ENCODE peak calls at places on chromosomes 16 and 17, in four cellular contexts. I, N, Q and L are unnamed samples.

GRCh38 chr16:67922740-67923139 is 8.9 kb downstream of the CTRL start:
- DNase-seq in I (no peak), Q (no peak), N (no peak), L (no peak)

GRCh38 chr17:787641-788221 is 5.6 kb downstream of the MRM3 start:
- DNase-seq in N (no peak), I (no peak), Q (no peak), L (no peak)

GRCh38 chr16:7449306-7449705 is 116.7 kb downstream of the RBFOX1 start:
- DNase-seq in I (no peak), N (no peak), Q (no peak), L (no peak)

GRCh38 chr17:33551075-33551474 is 258.0 kb upstream of the ASIC2 start:
- DNase-seq in Q (no peak), I (no peak), N (no peak), L (no peak)

GRCh38 chr16:71303938-71304337 is 14.7 kb upstream of the CMTR2 start:
- DNase-seq in Q (no peak), N (no peak), I (no peak), L (no peak)

GRCh38 chr17:53032861-53033271 is 789.9 kb upstream of the KIF2B start:
- DNase-seq in N (no peak), Q (no peak), I (no peak), L (no peak)

GRCh38 chr16:73047536-73048291 is at the start of gene ZFHX3:
- DNase-seq in Q (no peak), I (peak; percentile 81), N (no peak), L (peak; percentile 74)

GRCh38 chr17:75090871-75091854 is 3.4 kb downstream of the SLC16A5 start:
- DNase-seq in N (no peak), Q (no peak), I (no peak), L (peak; percentile 83)

GRCh38 chr17:56653877-56654276 is 60.4 kb downstream of the NOG start:
- DNase-seq in I (peak; percentile 69), Q (no peak), N (peak; percentile 39), L (no peak)

GRCh38 chr16:65044861-65045260 is 77.0 kb downstream of the CDH11 start:
- DNase-seq in Q (peak; percentile 62), I (peak; percentile 63), N (no peak), L (no peak)

GRCh38 chr17:2043785-2044184 is 2.0 kb downstream of the OVCA2 start:
- DNase-seq in I (no peak), Q (no peak), N (no peak), L (no peak)

GRCh38 chr16:67942200-67942509 is 1.8 kb downstream of the LCAT start:
- DNase-seq in Q (no peak), N (no peak), I (peak; percentile 39), L (no peak)

GRCh38 chr16:85557083-85557975 is 55.8 kb upstream of the GSE1 start:
- DNase-seq in I (no peak), Q (no peak), N (no peak), L (peak; percentile 72)

GRCh38 chr17:37717627-37718382 is 27.1 kb downstream of the HNF1B start:
- DNase-seq in I (no peak), N (no peak), Q (no peak), L (no peak)

GRCh38 chr17:19341641-19342610 is 20.6 kb downstream of the B9D1 start:
- DNase-seq in N (no peak), Q (no peak), I (no peak), L (no peak)

DNA sequence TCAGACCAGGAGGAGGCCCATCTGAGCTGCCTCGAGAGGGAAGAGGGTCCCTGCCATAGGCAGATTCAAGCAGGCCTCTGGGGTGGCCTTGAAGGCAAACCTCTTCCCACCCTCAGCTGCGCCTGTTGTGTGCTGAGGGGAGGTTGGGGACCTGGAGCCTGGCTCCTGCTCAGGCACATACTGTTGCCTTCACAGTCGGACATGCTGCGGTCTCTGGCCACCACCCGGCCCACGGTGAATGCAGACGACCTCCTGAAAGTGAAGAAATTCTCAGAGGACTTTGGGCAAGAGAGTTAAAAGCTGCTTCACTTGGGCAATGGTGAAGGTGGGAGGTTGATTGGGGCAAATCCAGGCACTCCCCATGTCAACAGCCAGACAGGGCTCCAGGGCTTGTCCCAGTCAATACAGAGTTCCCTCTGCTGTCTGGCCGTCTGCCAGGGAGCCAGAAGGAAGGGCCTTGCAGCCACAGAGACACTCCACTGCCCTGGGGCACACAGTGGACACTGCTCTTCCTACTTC is 6.3 kb downstream of the PDF start:
- DNase-seq in I (no peak), Q (no peak), N (no peak), L (peak; percentile 96)
- H3K4me3 ChIP-seq in I (no peak overlapping the region), Q (no peak overlapping the region), N (no peak overlapping the region), L (no peak overlapping the region)

DNA sequence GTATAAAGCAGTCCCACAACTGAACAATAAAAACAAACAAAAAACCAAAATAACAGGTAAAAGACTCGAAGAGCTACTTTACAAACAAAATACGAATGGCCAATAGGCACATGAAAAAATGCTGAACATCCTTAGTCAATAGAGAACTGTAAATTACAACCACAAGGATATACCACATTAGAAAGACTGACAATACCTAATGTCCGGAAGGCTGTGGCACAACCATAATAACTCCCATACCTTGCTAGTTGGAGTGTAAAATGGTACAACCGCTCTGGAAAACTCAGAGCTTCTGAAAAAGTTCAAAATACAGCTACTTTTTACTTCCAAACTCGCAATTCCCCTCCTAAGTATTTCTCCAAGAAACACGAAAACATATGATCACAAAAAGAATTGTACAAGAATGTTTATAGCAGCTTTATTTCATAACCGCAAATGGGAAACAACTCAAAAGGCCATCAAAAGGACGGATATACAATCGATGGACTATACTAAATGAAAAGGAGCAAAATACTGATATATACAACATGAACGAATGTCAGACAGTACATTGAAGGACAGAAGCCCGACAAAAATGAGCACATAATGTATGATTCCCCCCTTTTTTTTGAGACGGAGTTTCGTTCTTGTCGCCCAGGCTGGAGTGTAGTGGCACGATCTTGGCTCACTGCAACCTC is 2.3 kb downstream of the TP53 start:
- DNase-seq in I (no peak), Q (no peak), N (no peak), L (no peak)
- H3K4me3 ChIP-seq in I (peak overlapping the region; percentile 61), Q (peak overlapping the region; percentile 52), N (peak overlapping the region; percentile 97), L (peak overlapping the region; percentile 69)

GRCh38 chr17:50090971-50091950 is 3.9 kb upstream of the PDK2 start:
- DNase-seq in I (no peak), N (no peak), Q (no peak), L (no peak)
- H3K4me3 ChIP-seq in I (no peak overlapping the region), N (no peak overlapping the region), Q (no peak overlapping the region), L (no peak overlapping the region)

GRCh38 chr17:42750730-42751356 is 6.0 kb upstream of the EZH1 start:
- DNase-seq in I (no peak), Q (no peak), N (no peak), L (no peak)
- H3K4me3 ChIP-seq in I (no peak overlapping the region), Q (no peak overlapping the region), N (no peak overlapping the region), L (no peak overlapping the region)

GRCh38 chr17:49878931-49879330 is 31.1 kb upstream of the TAC4 start:
- DNase-seq in Q (no peak), N (no peak), I (no peak), L (no peak)

GRCh38 chr17:49879505-49879904 is 31.6 kb upstream of the TAC4 start:
- DNase-seq in I (no peak), N (no peak), Q (no peak), L (no peak)

GRCh38 chr17:49880291-49881053 is 32.6 kb upstream of the TAC4 start:
- DNase-seq in I (peak; percentile 50), N (no peak), Q (no peak), L (peak; percentile 83)

GRCh38 chr17:49882434-49882833 is 34.6 kb upstream of the TAC4 start:
- DNase-seq in Q (no peak), I (no peak), N (no peak), L (no peak)

GRCh38 chr17:49881054-49881402 is 33.2 kb upstream of the TAC4 start:
- DNase-seq in Q (no peak), N (no peak), I (no peak), L (no peak)
- H3K4me3 ChIP-seq in Q (no peak overlapping the region), N (no peak overlapping the region), I (no peak overlapping the region), L (no peak overlapping the region)

DNA sequence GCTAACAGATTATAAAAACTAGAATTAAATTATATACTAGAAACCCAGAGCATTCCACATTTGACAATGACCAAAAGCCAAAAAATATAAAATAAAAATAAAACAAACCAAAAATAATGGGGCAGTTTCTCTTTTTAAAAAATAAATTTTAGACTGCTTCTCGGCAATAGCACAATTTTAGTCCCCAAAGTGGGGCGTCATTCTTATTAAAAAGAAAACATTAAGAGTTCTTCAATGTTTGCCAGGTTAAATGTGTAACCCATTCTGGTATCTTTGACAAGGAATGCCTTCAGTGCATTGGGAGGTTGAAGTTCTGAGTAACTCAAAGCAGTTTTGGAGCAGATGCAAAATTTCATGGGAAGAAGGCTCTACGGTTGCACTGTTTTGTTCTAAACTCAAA is 3.3 kb downstream of the MAF start:
- DNase-seq in I (no peak), N (no peak), Q (no peak), L (no peak)
- H3K4me3 ChIP-seq in I (peak overlapping the region; percentile 64), N (no peak overlapping the region), Q (peak overlapping the region; percentile 56), L (peak overlapping the region; percentile 72)

GRCh38 chr17:18011286-18011685 is 27.7 kb downstream of the ATPAF2 start:
- DNase-seq in N (no peak), I (no peak), Q (no peak), L (no peak)

GRCh38 chr17:18006495-18007239 is 32.3 kb downstream of the ATPAF2 start:
- DNase-seq in Q (no peak), I (no peak), N (no peak), L (no peak)

GRCh38 chr17:18014006-18014405 is 25.0 kb downstream of the ATPAF2 start:
- DNase-seq in N (no peak), I (no peak), Q (no peak), L (no peak)

GRCh38 chr17:18008496-18009268 is 30.3 kb downstream of the ATPAF2 start:
- DNase-seq in I (peak; percentile 38), N (no peak), Q (peak; percentile 20), L (no peak)

GRCh38 chr17:18009609-18010420 is 29.2 kb downstream of the ATPAF2 start:
- DNase-seq in I (no peak), N (no peak), Q (no peak), L (no peak)
- H3K4me3 ChIP-seq in I (no peak overlapping the region), N (no peak overlapping the region), Q (no peak overlapping the region), L (no peak overlapping the region)

DNA sequence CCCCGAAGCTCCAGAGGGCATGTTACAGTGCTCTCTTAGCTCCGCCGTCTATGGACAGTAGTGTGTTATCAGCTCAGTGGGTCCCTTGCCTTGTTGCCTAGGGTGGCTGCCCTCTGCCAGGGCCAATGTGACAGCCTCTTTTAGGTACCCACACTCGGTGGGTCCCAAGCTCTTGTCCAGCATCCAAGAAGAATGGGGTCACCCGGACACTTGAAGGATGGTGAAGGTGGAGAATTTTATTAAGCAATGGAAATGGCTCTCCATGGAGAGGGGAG is 57.0 kb downstream of the RNF213 start:
- DNase-seq in I (no peak), N (no peak), Q (no peak), L (no peak)
- H3K4me3 ChIP-seq in I (no peak overlapping the region), N (no peak overlapping the region), Q (no peak overlapping the region), L (no peak overlapping the region)

GRCh38 chr16:19118938-19119431 is 5.2 kb downstream of the ITPRIPL2 start:
- DNase-seq in I (peak; percentile 82), Q (peak; percentile 71), N (no peak), L (no peak)
- H3K4me3 ChIP-seq in I (peak overlapping the region; percentile 31), Q (peak overlapping the region; percentile 54), N (peak overlapping the region; percentile 15), L (no peak overlapping the region)

GRCh38 chr17:79840204-79840988 is 1.2 kb upstream of the CBX4 start:
- DNase-seq in N (no peak), I (peak; percentile 42), Q (no peak), L (peak; percentile 74)
- H3K4me3 ChIP-seq in N (peak overlapping the region; percentile 47), I (peak overlapping the region; percentile 55), Q (peak overlapping the region; percentile 57), L (no peak overlapping the region)